ENCODE peak calls at places on chromosome 22, in seven cellular contexts. Q is astrocyte of the cerebellum, N is right lobe of liver, K is dorsolateral prefrontal cortex, W is foreskin keratinocyte, M is GM23338, B is foreskin fibroblast. D is an unnamed sample.

GRCh38 chr22:30889268-30889995 is 79.1 kb downstream of the MORC2 start:
- DNase-seq in Q (no peak), N (peak; percentile 42), K (peak; percentile 20), W (no peak), M (no peak), B (no peak), D (peak; percentile 68)

GRCh38 chr22:35866646-35867045 is 149.0 kb downstream of the APOL5 start:
- DNase-seq in Q (no peak), N (no peak), K (no peak), W (no peak), M (no peak), B (no peak), D (no peak)

GRCh38 chr22:18071968-18072310 is 5.9 kb upstream of the PEX26 start:
- DNase-seq in Q (no peak), N (no peak), K (no peak), W (no peak), M (no peak), B (no peak), D (peak; percentile 44)

GRCh38 chr22:26406118-26406517 is 22.9 kb upstream of the ASPHD2 start:
- DNase-seq in Q (peak; percentile 36), N (no peak), K (no peak), W (no peak), M (peak; percentile 20), B (peak; percentile 19), D (no peak)

GRCh38 chr22:44394246-44395115 is 81.7 kb upstream of the SHISAL1 start:
- DNase-seq in Q (no peak), N (peak; percentile 27), K (peak; percentile 14), W (no peak), M (no peak), B (no peak), D (peak; percentile 49)

GRCh38 chr22:50341977-50342650 is 1.0 kb upstream of the PPP6R2 start:
- DNase-seq in Q (peak; percentile 63), N (peak; percentile 90), K (peak; percentile 85), W (peak; percentile 46), M (peak; percentile 97), B (peak; percentile 66), D (peak; percentile 95)

GRCh38 chr22:20919718-20920117 is 2.5 kb downstream of the CRKL start:
- DNase-seq in Q (no peak), N (no peak), K (no peak), W (no peak), M (no peak), B (no peak), D (no peak)

GRCh38 chr22:31346255-31346732 is at the start of gene PATZ1:
- DNase-seq in Q (no peak), N (peak; percentile 79), K (peak; percentile 80), W (no peak), M (peak; percentile 77), B (peak; percentile 61), D (peak; percentile 93)

GRCh38 chr22:50485221-50486131 is 1.2 kb upstream of the MIOX start:
- DNase-seq in Q (no peak), N (peak; percentile 79), K (no peak), W (no peak), M (no peak), B (no peak), D (no peak)

GRCh38 chr22:17999851-18000250 is 24.5 kb downstream of the MICAL3 start:
- DNase-seq in Q (no peak), N (no peak), K (no peak), W (no peak), M (no peak), B (no peak), D (no peak)

GRCh38 chr22:27551402-27551801 is 250.2 kb downstream of the MN1 start:
- DNase-seq in Q (no peak), N (no peak), K (no peak), W (no peak), M (no peak), B (no peak), D (no peak)
- TF ChIP-seq CTCF in Q (no peak), N (no peak), K (no peak), W (no peak), M (peak; percentile 49), B (no peak), D (no peak)

DNA sequence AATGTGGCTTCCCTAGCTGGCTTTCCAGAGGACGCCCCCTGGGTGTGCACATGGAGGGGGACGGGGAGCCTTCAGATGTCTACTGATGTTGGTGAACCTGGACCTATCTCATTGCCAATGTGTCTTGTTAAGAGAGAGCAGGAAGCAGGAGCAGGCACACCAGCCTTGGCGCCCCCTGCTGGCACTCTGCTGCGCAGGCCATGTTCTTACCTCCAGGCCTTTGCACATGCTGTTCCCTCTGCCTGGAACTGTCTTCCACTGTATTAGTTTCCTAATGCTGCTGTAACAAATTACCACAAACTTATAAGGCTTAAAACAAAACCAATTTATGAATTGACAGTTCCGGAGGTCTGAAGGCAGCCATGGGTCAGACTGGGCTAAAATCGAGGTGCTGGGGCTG is 23.6 kb upstream of the MN1 start:
- DNase-seq in Q (no peak), N (no peak), K (no peak), W (no peak), M (peak; percentile 66), B (no peak), D (no peak)
- TF ChIP-seq CTCF in Q (peak; percentile 28), N (peak; percentile 15), K (no peak), W (peak; percentile 59), M (peak; percentile 83), B (peak; percentile 22), D (no peak)

DNA sequence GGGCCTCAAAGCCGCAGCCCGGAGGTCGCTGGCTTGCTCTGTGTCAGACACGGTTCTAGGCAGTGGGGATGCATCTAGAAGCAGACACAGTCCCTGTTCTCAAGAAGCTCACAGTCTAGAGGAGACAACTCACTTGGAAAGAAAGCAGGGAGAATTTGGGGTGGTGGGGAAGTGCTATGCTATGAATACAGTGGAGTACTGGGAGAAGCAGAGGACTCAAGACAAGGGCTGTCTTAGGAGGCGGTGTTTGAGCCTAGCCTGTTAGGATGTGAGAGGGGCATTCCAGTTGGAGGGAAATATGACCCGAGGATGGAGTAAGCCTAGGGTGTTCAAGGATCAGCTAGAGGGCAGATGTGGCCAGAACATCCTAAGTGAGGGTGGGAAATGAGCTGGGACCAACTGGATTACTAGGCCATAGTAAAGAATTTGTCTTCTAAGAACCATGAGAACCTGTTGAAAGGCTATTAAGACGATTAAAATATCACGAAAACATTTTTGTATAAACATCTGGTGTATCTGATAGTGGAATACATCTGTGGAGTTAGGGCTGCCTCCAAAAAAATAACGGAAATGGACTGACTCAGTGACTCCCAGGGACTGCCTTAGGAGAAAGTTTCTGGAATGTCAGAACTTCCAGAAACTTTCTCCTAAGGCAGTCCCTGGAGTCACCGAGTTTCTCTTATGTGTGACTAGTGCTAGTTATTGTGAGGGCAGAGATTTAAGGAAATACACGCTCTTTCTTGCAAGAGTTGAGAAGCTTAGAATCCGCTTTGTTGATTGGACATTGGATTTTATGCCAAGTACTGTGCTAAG is 1.1 kb upstream of the PITPNB start:
- DNase-seq in Q (peak; percentile 6), N (no peak), K (no peak), W (peak; percentile 32), M (peak; percentile 78), B (peak; percentile 75), D (no peak)
- TF ChIP-seq CTCF in Q (no peak), N (peak; percentile 8), K (no peak), W (peak; percentile 42), M (peak; percentile 49), B (peak; percentile 12), D (no peak)

GRCh38 chr22:39543095-39543494 is 10.5 kb upstream of the RPS19BP1 start:
- DNase-seq in Q (no peak), N (no peak), K (no peak), W (no peak), M (peak; percentile 87), B (no peak), D (no peak)
- TF ChIP-seq CTCF in Q (peak; percentile 62), N (peak; percentile 6), K (peak; percentile 17), W (peak; percentile 61), M (peak; percentile 86), B (peak; percentile 47), D (no peak)

DNA sequence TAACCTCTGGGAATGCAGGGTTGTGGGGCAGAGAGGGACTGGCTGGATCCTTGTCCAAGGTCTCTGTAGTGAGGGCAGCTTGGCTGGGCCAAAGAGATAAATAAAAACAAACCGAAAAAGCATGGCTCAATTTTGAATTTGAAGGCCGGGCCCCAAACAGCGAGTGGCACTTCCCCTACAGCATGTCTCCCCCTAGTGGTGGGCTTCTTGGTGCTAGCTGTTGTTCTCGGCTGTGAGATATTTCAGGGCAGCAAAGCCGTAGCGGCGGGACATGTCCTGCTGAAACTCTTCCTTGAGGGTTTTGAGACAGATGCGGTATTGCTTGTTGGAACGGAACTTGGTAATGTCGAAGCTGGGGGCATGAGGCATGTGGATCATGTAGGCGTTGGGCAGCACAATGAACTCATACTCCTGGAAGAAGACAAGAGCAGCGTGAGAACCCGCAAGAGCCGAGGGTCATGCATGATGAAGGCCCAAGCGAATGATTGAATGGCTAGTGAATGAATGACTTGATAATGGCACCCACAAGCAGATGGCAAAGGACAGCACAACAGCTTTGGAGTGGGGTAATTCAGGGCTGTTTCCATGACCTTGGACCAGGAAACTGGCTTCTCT is 216.1 kb upstream of the SYN3 start:
- DNase-seq in Q (no peak), N (no peak), K (no peak), W (no peak), M (peak; percentile 91), B (no peak), D (peak; percentile 13)
- TF ChIP-seq CTCF in Q (peak; percentile 14), N (peak; percentile 20), K (no peak), W (peak; percentile 71), M (peak; percentile 87), B (peak; percentile 41), D (no peak)

GRCh38 chr22:39317756-39318506 is 1.5 kb downstream of the RPL3 start:
- DNase-seq in Q (no peak), N (no peak), K (no peak), W (no peak), M (no peak), B (peak; percentile 41), D (no peak)

GRCh38 chr22:39317084-39317755 is 2.2 kb downstream of the RPL3 start:
- DNase-seq in Q (no peak), N (no peak), K (no peak), W (no peak), M (no peak), B (no peak), D (no peak)

GRCh38 chr22:39316440-39317083 is 2.9 kb downstream of the RPL3 start:
- DNase-seq in Q (peak; percentile 91), N (peak; percentile 78), K (peak; percentile 70), W (peak; percentile 66), M (peak; percentile 81), B (peak; percentile 86), D (peak; percentile 87)

GRCh38 chr22:39318507-39319283 is 728 bp downstream of the RPL3 start:
- DNase-seq in Q (no peak), N (no peak), K (no peak), W (no peak), M (no peak), B (no peak), D (no peak)

DNA sequence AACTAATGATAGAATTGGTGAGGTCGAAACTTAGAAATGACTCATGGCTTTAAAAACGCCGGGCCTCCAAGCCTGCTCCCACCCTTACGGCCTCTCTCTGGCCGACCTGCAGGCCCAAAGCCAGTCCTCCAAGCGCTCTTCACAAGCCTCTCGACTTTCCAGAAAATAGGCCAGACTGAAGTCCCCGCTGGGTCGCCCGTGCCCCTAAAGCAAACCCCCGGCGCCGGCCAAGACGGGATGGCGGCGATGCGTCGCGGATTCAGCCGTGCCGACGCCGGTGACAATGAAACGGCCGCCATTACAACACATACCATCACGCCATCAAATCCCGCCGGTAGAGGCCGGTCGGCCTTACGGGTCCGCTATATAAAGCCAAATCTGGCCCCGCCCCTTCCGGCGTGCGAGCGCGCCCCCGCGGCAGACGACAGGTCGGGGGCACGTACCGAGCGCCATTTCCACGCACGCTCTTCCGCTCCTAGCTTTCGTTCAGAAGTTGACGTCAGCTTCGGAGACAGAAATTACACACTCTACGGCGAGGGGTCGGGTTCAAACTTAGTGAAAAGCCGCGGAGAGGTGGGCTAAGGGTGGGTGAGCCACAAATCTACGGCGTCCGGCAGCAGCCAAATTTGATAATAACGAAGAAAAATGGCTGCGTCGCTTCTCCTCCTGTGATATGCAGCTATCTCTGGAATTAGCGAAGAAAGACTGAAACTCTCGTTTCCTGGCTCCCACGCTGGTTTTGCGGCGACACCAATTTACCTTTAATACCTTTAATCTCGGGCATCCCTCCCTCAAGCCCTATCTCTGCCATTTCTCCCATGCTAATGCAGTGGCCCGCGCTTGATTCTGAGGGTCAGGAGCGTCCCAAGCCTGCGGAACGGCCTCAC is at the start of gene RPL3:
- DNase-seq in Q (peak; percentile 97), N (peak; percentile 97), K (peak; percentile 97), W (peak; percentile 89), M (peak; percentile 96), B (peak; percentile 98), D (peak; percentile 99)
- TF ChIP-seq CTCF in Q (peak; percentile 9), N (peak; percentile 20), K (peak; percentile 59), W (peak; percentile 26), M (no peak), B (no peak), D (peak; percentile 27)